ENCODE peak calls at places on chromosomes 2 and 18, in five cellular contexts. S is NB4, J is WTC11, R is SK-N-SH, G is HCT116. Z is an unnamed sample.

GRCh38 chr2:33111002-33111446 is 164.3 kb downstream of the LTBP1 start:
- DNase-seq in R (no peak), J (no peak), G (no peak), S (no peak), Z (peak)

GRCh38 chr2:140600116-140600515 is 1530.7 kb downstream of the LRP1B start:
- DNase-seq in S (peak), R (no peak), J (no peak), G (no peak), Z (peak)

GRCh38 chr2:200765139-200765951 is 46.4 kb upstream of the BZW1 start:
- DNase-seq in J (no peak), G (peak), S (no peak), R (no peak), Z (peak)

GRCh38 chr2:529425-529824 is 147.8 kb downstream of the TMEM18 start:
- DNase-seq in S (peak), J (no peak), R (peak), G (peak), Z (peak)

GRCh38 chr2:153235516-153235915 is 243.0 kb downstream of the RPRM start:
- DNase-seq in S (no peak), J (no peak), R (no peak), G (no peak), Z (no peak)

GRCh38 chr2:98902209-98903063 is 33.6 kb downstream of the CRACDL start:
- DNase-seq in G (no peak), J (no peak), R (no peak), S (no peak), Z (no peak)

GRCh38 chr18:48957616-48958015 is 6.9 kb upstream of the SMAD7 start:
- DNase-seq in R (no peak), J (no peak), G (no peak), S (no peak), Z (no peak)

GRCh38 chr2:237429761-237430160 is 15.8 kb upstream of the COL6A3 start:
- DNase-seq in S (no peak), G (no peak), R (no peak), J (no peak), Z (no peak)

GRCh38 chr2:69837533-69837932 is 8.1 kb downstream of the GMCL1 start:
- DNase-seq in S (no peak), J (no peak), G (no peak), R (no peak), Z (no peak)

GRCh38 chr2:118911936-118912335 is 30.1 kb upstream of the MARCO start:
- DNase-seq in R (no peak), G (no peak), J (no peak), S (no peak), Z (no peak)

GRCh38 chr2:50564781-50565180 is 467.2 kb downstream of the NRXN1 start:
- DNase-seq in S (no peak), J (no peak), R (no peak), G (no peak), Z (no peak)

GRCh38 chr2:157732596-157732995 is 103.9 kb upstream of the ACVR1C start:
- DNase-seq in G (no peak), R (no peak), J (no peak), S (no peak), Z (peak)

GRCh38 chr2:88919087-88919738 is 227.7 kb downstream of the RPIA start:
- DNase-seq in G (no peak), J (no peak), R (peak), S (peak), Z (peak)

GRCh38 chr18:46705521-46705920 is 48.5 kb upstream of the LOXHD1 start:
- DNase-seq in G (no peak), R (peak), J (peak), S (no peak), Z (no peak)

GRCh38 chr2:175147196-175147595 is 20.8 kb downstream of the ATF2 start:
- DNase-seq in S (no peak), G (no peak), J (no peak), R (no peak), Z (no peak)

GRCh38 chr2:6927753-6928152 is 10.5 kb downstream of the RNF144A start:
- DNase-seq in G (no peak), R (no peak), S (no peak), J (no peak), Z (no peak)

GRCh38 chr2:132477962-132478361 is 61.4 kb downstream of the GPR39 start:
- DNase-seq in G (no peak), J (no peak), R (no peak), S (no peak), Z (no peak)

GRCh38 chr18:25233582-25234362 is 118.2 kb downstream of the ZNF521 start:
- DNase-seq in G (no peak), S (no peak), R (no peak), J (no peak), Z (no peak)

GRCh38 chr2:27494284-27494943 is 586 bp downstream of the FNDC4 start:
- DNase-seq in R (no peak), G (no peak), J (peak), S (no peak), Z (no peak)

GRCh38 chr2:41498791-41499190 is 549.0 kb upstream of the PKDCC start:
- DNase-seq in J (no peak), G (no peak), R (no peak), S (no peak), Z (no peak)

GRCh38 chr18:23752796-23753195 is 63.5 kb downstream of the LAMA3 start:
- DNase-seq in R (no peak), S (no peak), G (no peak), J (no peak), Z (no peak)

GRCh38 chr18:63890950-63891304 is 3.4 kb downstream of the SERPINB2 start:
- DNase-seq in G (no peak), R (peak), S (peak), J (no peak), Z (peak)
- TF ChIP-seq MAX in G (no peak), R (no peak), S (no peak), J (no peak), Z (no peak)

DNA sequence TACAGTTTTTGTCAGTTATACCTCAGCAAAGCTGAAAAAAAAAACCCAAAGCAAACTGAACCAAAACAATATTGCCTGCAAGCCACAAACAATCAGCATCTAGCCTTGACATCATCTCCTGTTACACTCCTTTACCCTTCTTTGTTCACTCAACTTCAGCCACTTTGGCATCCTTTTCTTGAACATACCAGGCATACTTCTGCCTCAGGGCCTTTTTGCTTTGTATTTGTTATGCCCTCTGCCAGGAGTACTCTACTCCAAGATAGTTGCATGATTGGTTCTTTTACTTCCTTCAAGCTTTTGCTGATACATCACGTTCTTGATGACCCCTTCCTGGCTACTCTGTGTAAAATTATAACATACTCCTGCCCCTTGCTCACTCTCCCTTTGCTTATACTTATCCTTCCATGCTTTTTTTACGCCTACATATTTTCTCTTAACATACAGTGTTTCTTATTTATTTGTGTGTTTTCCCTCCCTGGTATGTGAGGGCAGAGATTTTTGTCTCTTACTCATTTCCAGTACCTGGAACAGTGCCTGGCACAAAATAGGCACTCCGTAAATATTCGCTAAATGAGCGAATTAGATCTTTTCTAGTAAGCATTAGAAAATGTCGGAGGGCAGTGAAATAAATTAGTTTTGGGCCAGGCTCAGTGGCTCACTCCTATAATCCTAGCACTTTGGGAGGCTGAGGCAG is 12.7 kb downstream of the ABI2 start:
- DNase-seq in G (no peak), J (no peak), R (no peak), S (no peak), Z (peak)
- TF ChIP-seq MAX in G (no peak), J (no peak), R (no peak), S (no peak), Z (peak)

GRCh38 chr2:53513167-53513666 is 254.4 kb upstream of the CHAC2 start:
- DNase-seq in G (no peak), S (no peak), R (no peak), J (no peak), Z (no peak)
- TF ChIP-seq MAX in G (no peak), S (no peak), R (no peak), J (no peak), Z (no peak)

GRCh38 chr2:199760574-199760973 is 90.4 kb downstream of the FTCDNL1 start:
- DNase-seq in R (no peak), J (peak), S (no peak), G (no peak), Z (no peak)

GRCh38 chr2:199751480-199751879 is 99.5 kb downstream of the FTCDNL1 start:
- DNase-seq in S (no peak), J (no peak), R (no peak), G (no peak), Z (no peak)

GRCh38 chr2:199757466-199757865 is 93.5 kb downstream of the FTCDNL1 start:
- DNase-seq in G (no peak), S (no peak), J (no peak), R (no peak), Z (no peak)
- TF ChIP-seq MAX in G (no peak), S (no peak), J (no peak), R (no peak), Z (no peak)

GRCh38 chr2:177992992-177993391 is 79.6 kb downstream of the PDE11A start:
- DNase-seq in G (no peak), S (no peak), J (no peak), R (no peak), Z (no peak)
- TF ChIP-seq MAX in G (no peak), S (no peak), J (no peak), R (no peak), Z (no peak)

DNA sequence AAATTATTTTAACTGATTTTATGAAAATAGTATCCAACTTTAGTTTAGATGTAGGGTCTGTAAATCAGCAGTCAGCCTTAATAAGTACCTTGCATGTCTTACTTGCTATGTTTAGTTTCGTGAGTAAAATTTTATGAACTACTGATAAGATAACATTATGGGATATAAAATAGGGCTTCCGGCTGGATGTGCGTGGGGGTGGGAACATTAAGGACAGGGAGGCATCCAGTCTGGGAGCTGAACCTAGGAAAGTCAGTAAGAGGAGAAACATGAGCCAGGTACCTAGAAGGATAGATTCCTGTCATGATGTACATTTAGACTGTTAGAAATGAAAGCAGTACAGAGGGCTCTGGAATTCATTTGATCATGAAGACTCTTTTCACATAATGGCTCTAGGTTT is 12.7 kb upstream of the KCNJ13 start:
- DNase-seq in G (no peak), J (no peak), R (no peak), S (no peak), Z (no peak)
- TF ChIP-seq MAX in G (no peak), J (no peak), R (no peak), S (no peak), Z (no peak)